ENCODE peak calls at places on chromosome 21, in eight cellular contexts. One of them, this sample, is unnamed.

GRCh38 chr21:19322360-19322759 is 918.8 kb upstream of the TMPRSS15 start:
- DNase-seq in heart left ventricle: no peak
- DNase-seq in uterus: no peak
- DNase-seq in Peyer's patch: no peak
- DNase-seq in cardiac fibroblast: no peak
- DNase-seq in GM10248: no peak
- DNase-seq in nephron progenitor cell: no peak
- DNase-seq in ascending aorta: no peak
- DNase-seq in this sample: no peak

GRCh38 chr21:20729376-20729775 is 268.8 kb upstream of the NCAM2 start:
- DNase-seq in uterus: no peak
- DNase-seq in ascending aorta: no peak
- DNase-seq in GM10248: no peak
- DNase-seq in heart left ventricle: no peak
- DNase-seq in Peyer's patch: no peak
- DNase-seq in cardiac fibroblast: peak
- DNase-seq in nephron progenitor cell: no peak
- DNase-seq in this sample: no peak

GRCh38 chr21:26138615-26139257 is 31.8 kb downstream of the APP start:
- DNase-seq in Peyer's patch: no peak
- DNase-seq in nephron progenitor cell: no peak
- DNase-seq in cardiac fibroblast: no peak
- DNase-seq in GM10248: no peak
- DNase-seq in heart left ventricle: no peak
- DNase-seq in uterus: no peak
- DNase-seq in ascending aorta: no peak
- DNase-seq in this sample: no peak

GRCh38 chr21:17903029-17903806 is 84.1 kb upstream of the C21orf91 start:
- DNase-seq in GM10248: peak
- DNase-seq in heart left ventricle: no peak
- DNase-seq in Peyer's patch: no peak
- DNase-seq in ascending aorta: no peak
- DNase-seq in uterus: no peak
- DNase-seq in nephron progenitor cell: no peak
- DNase-seq in cardiac fibroblast: peak
- DNase-seq in this sample: no peak

GRCh38 chr21:42991992-42992740 is 17.8 kb downstream of the PKNOX1 start:
- DNase-seq in nephron progenitor cell: no peak
- DNase-seq in Peyer's patch: no peak
- DNase-seq in cardiac fibroblast: peak
- DNase-seq in heart left ventricle: peak
- DNase-seq in ascending aorta: no peak
- DNase-seq in uterus: peak
- DNase-seq in GM10248: no peak
- DNase-seq in this sample: no peak

GRCh38 chr21:35070436-35070835 is 21.3 kb upstream of the RUNX1 start:
- DNase-seq in cardiac fibroblast: no peak
- DNase-seq in ascending aorta: no peak
- DNase-seq in GM10248: no peak
- DNase-seq in uterus: no peak
- DNase-seq in heart left ventricle: no peak
- DNase-seq in Peyer's patch: no peak
- DNase-seq in nephron progenitor cell: no peak
- DNase-seq in this sample: no peak

GRCh38 chr21:26506951-26507350 is 66.1 kb downstream of the CYYR1 start:
- DNase-seq in ascending aorta: no peak
- DNase-seq in cardiac fibroblast: peak
- DNase-seq in nephron progenitor cell: no peak
- DNase-seq in heart left ventricle: no peak
- DNase-seq in uterus: no peak
- DNase-seq in GM10248: no peak
- DNase-seq in Peyer's patch: no peak
- DNase-seq in this sample: no peak

GRCh38 chr21:31730687-31731111 is 1.2 kb downstream of the SCAF4 start:
- DNase-seq in nephron progenitor cell: peak
- DNase-seq in heart left ventricle: peak
- DNase-seq in ascending aorta: no peak
- DNase-seq in GM10248: no peak
- DNase-seq in cardiac fibroblast: peak
- DNase-seq in Peyer's patch: no peak
- DNase-seq in uterus: no peak
- DNase-seq in this sample: no peak

GRCh38 chr21:35336534-35336933 is 287.4 kb upstream of the RUNX1 start:
- DNase-seq in Peyer's patch: no peak
- DNase-seq in GM10248: no peak
- DNase-seq in ascending aorta: no peak
- DNase-seq in nephron progenitor cell: no peak
- DNase-seq in uterus: no peak
- DNase-seq in cardiac fibroblast: peak
- DNase-seq in heart left ventricle: no peak
- DNase-seq in this sample: no peak

GRCh38 chr21:32302560-32302959 is 3.9 kb downstream of the MRAP start:
- DNase-seq in heart left ventricle: no peak
- DNase-seq in ascending aorta: no peak
- DNase-seq in nephron progenitor cell: no peak
- DNase-seq in Peyer's patch: no peak
- DNase-seq in cardiac fibroblast: no peak
- DNase-seq in uterus: no peak
- DNase-seq in GM10248: no peak
- DNase-seq in this sample: no peak

GRCh38 chr21:14382486-14382834 is 486 bp downstream of the HSPA13 start:
- DNase-seq in uterus: no peak
- DNase-seq in nephron progenitor cell: no peak
- DNase-seq in ascending aorta: no peak
- DNase-seq in cardiac fibroblast: peak
- DNase-seq in Peyer's patch: no peak
- DNase-seq in GM10248: no peak
- DNase-seq in heart left ventricle: peak
- DNase-seq in this sample: no peak

GRCh38 chr21:33858672-33859372 is 56.8 kb downstream of the ATP5PO start:
- DNase-seq in nephron progenitor cell: no peak
- DNase-seq in Peyer's patch: no peak
- DNase-seq in ascending aorta: no peak
- DNase-seq in heart left ventricle: peak
- DNase-seq in uterus: no peak
- DNase-seq in GM10248: no peak
- DNase-seq in cardiac fibroblast: no peak
- DNase-seq in this sample: no peak

DNA sequence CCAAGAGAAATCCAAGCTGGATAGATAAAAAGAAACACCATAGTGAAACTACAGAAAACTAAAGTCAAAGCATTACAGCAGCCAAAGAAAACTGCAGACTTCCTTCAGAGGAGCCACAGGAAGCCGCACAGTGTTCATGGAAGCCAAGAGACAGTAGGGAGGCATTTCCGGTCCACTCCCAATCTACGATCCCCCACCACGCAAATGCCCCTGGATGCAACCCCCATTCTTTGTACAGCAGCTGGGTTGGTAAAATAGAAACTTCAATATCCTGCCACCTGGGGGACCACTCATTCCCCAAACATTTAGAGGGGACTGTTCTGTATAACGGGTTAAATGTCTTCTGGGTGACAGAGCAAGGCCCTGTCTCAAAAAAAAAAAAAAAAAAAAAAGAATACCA is 43.9 kb upstream of the TSPEAR start:
- DNase-seq in Peyer's patch: no peak
- DNase-seq in heart left ventricle: no peak
- DNase-seq in cardiac fibroblast: peak
- DNase-seq in ascending aorta: no peak
- DNase-seq in nephron progenitor cell: no peak
- DNase-seq in uterus: no peak
- DNase-seq in GM10248: no peak
- DNase-seq in this sample: no peak
- TF ChIP-seq CTCF in Peyer's patch: no peak
- TF ChIP-seq CTCF in heart left ventricle: no peak
- TF ChIP-seq CTCF in cardiac fibroblast: peak
- TF ChIP-seq CTCF in ascending aorta: no peak
- TF ChIP-seq CTCF in nephron progenitor cell: no peak
- TF ChIP-seq CTCF in uterus: no peak
- TF ChIP-seq CTCF in GM10248: no peak
- TF ChIP-seq CTCF in this sample: no peak

GRCh38 chr21:40422851-40423635 is 423.9 kb downstream of the DSCAM start:
- DNase-seq in nephron progenitor cell: peak
- DNase-seq in Peyer's patch: no peak
- DNase-seq in heart left ventricle: no peak
- DNase-seq in cardiac fibroblast: no peak
- DNase-seq in GM10248: no peak
- DNase-seq in uterus: no peak
- DNase-seq in ascending aorta: no peak
- DNase-seq in this sample: no peak
- TF ChIP-seq CTCF in nephron progenitor cell: no peak
- TF ChIP-seq CTCF in Peyer's patch: no peak
- TF ChIP-seq CTCF in heart left ventricle: no peak
- TF ChIP-seq CTCF in cardiac fibroblast: no peak
- TF ChIP-seq CTCF in GM10248: no peak
- TF ChIP-seq CTCF in uterus: no peak
- TF ChIP-seq CTCF in ascending aorta: no peak
- TF ChIP-seq CTCF in this sample: no peak

GRCh38 chr21:38796426-38796825 is 9.3 kb upstream of the ETS2 start:
- DNase-seq in Peyer's patch: no peak
- DNase-seq in heart left ventricle: no peak
- DNase-seq in nephron progenitor cell: no peak
- DNase-seq in cardiac fibroblast: peak
- DNase-seq in ascending aorta: no peak
- DNase-seq in uterus: no peak
- DNase-seq in GM10248: no peak
- DNase-seq in this sample: no peak
- TF ChIP-seq CTCF in Peyer's patch: no peak
- TF ChIP-seq CTCF in heart left ventricle: no peak
- TF ChIP-seq CTCF in nephron progenitor cell: no peak
- TF ChIP-seq CTCF in cardiac fibroblast: peak
- TF ChIP-seq CTCF in ascending aorta: no peak
- TF ChIP-seq CTCF in uterus: no peak
- TF ChIP-seq CTCF in GM10248: no peak
- TF ChIP-seq CTCF in this sample: no peak

GRCh38 chr21:16651956-16652355 is 860.9 kb upstream of the CXADR start:
- DNase-seq in Peyer's patch: no peak
- DNase-seq in uterus: no peak
- DNase-seq in heart left ventricle: no peak
- DNase-seq in cardiac fibroblast: no peak
- DNase-seq in ascending aorta: no peak
- DNase-seq in GM10248: no peak
- DNase-seq in nephron progenitor cell: no peak
- DNase-seq in this sample: no peak

DNA sequence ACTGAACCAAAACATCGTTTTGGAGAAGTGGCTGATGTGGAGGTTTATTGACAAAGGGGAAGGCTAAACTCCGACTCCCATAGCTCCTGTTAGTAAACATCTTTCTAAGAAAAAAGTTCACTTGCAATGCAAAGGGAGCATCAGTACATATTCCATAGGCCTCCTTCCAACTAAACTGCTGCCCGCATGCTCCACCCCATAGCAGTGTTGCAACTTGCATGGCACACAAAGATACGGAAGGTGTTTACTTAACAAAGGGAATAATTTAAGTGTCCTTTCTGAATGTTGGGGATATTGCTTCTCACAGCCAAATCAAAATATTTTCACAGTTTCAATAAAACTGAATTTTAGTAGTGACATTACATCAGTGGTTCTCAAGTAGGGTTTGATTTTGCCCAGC is 861.9 kb upstream of the CXADR start:
- DNase-seq in cardiac fibroblast: no peak
- DNase-seq in GM10248: no peak
- DNase-seq in uterus: no peak
- DNase-seq in heart left ventricle: no peak
- DNase-seq in Peyer's patch: no peak
- DNase-seq in ascending aorta: no peak
- DNase-seq in nephron progenitor cell: no peak
- DNase-seq in this sample: no peak
- TF ChIP-seq CTCF in cardiac fibroblast: no peak
- TF ChIP-seq CTCF in GM10248: no peak
- TF ChIP-seq CTCF in uterus: no peak
- TF ChIP-seq CTCF in heart left ventricle: no peak
- TF ChIP-seq CTCF in Peyer's patch: no peak
- TF ChIP-seq CTCF in ascending aorta: no peak
- TF ChIP-seq CTCF in nephron progenitor cell: no peak
- TF ChIP-seq CTCF in this sample: no peak

GRCh38 chr21:45390121-45390751 is 14.7 kb upstream of the COL18A1 start:
- DNase-seq in uterus: peak
- DNase-seq in nephron progenitor cell: no peak
- DNase-seq in GM10248: no peak
- DNase-seq in heart left ventricle: no peak
- DNase-seq in ascending aorta: no peak
- DNase-seq in cardiac fibroblast: no peak
- DNase-seq in Peyer's patch: peak
- DNase-seq in this sample: no peak
- TF ChIP-seq CTCF in uterus: no peak
- TF ChIP-seq CTCF in nephron progenitor cell: no peak
- TF ChIP-seq CTCF in GM10248: no peak
- TF ChIP-seq CTCF in heart left ventricle: no peak
- TF ChIP-seq CTCF in ascending aorta: no peak
- TF ChIP-seq CTCF in cardiac fibroblast: no peak
- TF ChIP-seq CTCF in Peyer's patch: no peak
- TF ChIP-seq CTCF in this sample: no peak

DNA sequence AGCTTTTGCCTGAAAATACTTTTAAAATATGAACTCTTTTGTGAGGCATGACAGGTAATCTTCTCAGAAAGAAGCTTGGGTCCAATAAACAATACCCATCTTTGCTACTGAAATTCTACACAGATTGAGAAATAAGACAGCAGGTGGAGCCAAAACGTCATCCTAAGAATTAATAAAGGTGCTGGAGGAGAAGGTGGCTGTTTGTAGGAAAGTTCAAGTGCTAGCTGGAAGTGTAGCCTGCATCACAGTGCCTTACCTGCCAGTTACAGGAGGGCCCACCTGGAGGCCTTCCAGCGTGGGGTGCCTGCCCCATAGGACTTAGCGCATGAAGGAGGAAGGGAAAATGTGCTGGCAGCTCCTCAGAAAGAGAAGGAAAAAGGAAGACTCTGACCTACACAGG is 93.7 kb downstream of the TTC3 start:
- DNase-seq in ascending aorta: no peak
- DNase-seq in Peyer's patch: no peak
- DNase-seq in nephron progenitor cell: no peak
- DNase-seq in heart left ventricle: no peak
- DNase-seq in GM10248: peak
- DNase-seq in uterus: no peak
- DNase-seq in cardiac fibroblast: no peak
- DNase-seq in this sample: no peak
- TF ChIP-seq CTCF in ascending aorta: no peak
- TF ChIP-seq CTCF in Peyer's patch: peak
- TF ChIP-seq CTCF in nephron progenitor cell: no peak
- TF ChIP-seq CTCF in heart left ventricle: peak
- TF ChIP-seq CTCF in GM10248: no peak
- TF ChIP-seq CTCF in uterus: no peak
- TF ChIP-seq CTCF in cardiac fibroblast: no peak
- TF ChIP-seq CTCF in this sample: peak

GRCh38 chr21:46639489-46640386 is 4.3 kb downstream of the PRMT2 start:
- DNase-seq in ascending aorta: no peak
- DNase-seq in heart left ventricle: no peak
- DNase-seq in cardiac fibroblast: peak
- DNase-seq in uterus: no peak
- DNase-seq in Peyer's patch: no peak
- DNase-seq in nephron progenitor cell: no peak
- DNase-seq in GM10248: no peak
- DNase-seq in this sample: no peak
- TF ChIP-seq CTCF in ascending aorta: peak
- TF ChIP-seq CTCF in heart left ventricle: peak
- TF ChIP-seq CTCF in cardiac fibroblast: peak
- TF ChIP-seq CTCF in uterus: no peak
- TF ChIP-seq CTCF in Peyer's patch: peak
- TF ChIP-seq CTCF in nephron progenitor cell: no peak
- TF ChIP-seq CTCF in GM10248: peak
- TF ChIP-seq CTCF in this sample: peak

GRCh38 chr21:36388835-36389234 is 3.6 kb downstream of the CHAF1B start:
- DNase-seq in ascending aorta: no peak
- DNase-seq in uterus: no peak
- DNase-seq in Peyer's patch: no peak
- DNase-seq in heart left ventricle: no peak
- DNase-seq in nephron progenitor cell: peak
- DNase-seq in cardiac fibroblast: peak
- DNase-seq in GM10248: peak
- DNase-seq in this sample: no peak
- TF ChIP-seq CTCF in ascending aorta: no peak
- TF ChIP-seq CTCF in uterus: no peak
- TF ChIP-seq CTCF in Peyer's patch: no peak
- TF ChIP-seq CTCF in heart left ventricle: no peak
- TF ChIP-seq CTCF in nephron progenitor cell: no peak
- TF ChIP-seq CTCF in cardiac fibroblast: no peak
- TF ChIP-seq CTCF in GM10248: no peak
- TF ChIP-seq CTCF in this sample: no peak